ENCODE peak calls at places on chromosome 17, in eight cellular contexts. W is COR-L47; K is HL-60; F is A549; H is activated naive CD4-positive, alpha-beta T cell; P is activated T-cell treated with anti-CD3 and anti-CD28 coated beads, Interleukin-2, amount 50 U/mL, for 72 hours; A is GM04503; U is activated CD4-positive, alpha-beta T cell treated with anti-CD3 and anti-CD28 coated beads, Interleukin-2, amount 10 ng/mL, durations not matched to agents 7 days and 5 days. N is an unnamed sample.

GRCh38 chr17:42018339-42018738 is 1.1 kb upstream of the DNAJC7 start:
- DNase-seq in W (no peak), K (no peak), F (no peak), H (no peak), P (no peak), A (no peak), U (no peak), N (no peak)

GRCh38 chr17:43816336-43817320 is 16.3 kb downstream of the MPP3 start:
- DNase-seq in W (no peak), K (no peak), F (no peak), H (no peak), P (no peak), A (no peak), U (no peak), N (no peak)

GRCh38 chr17:55588446-55588845 is 77.2 kb upstream of the SMIM36 start:
- DNase-seq in W (no peak), K (no peak), F (no peak), H (no peak), P (no peak), A (no peak), U (no peak), N (no peak)

GRCh38 chr17:28969706-28970393 is 18.5 kb upstream of the PHF12 start:
- DNase-seq in W (no peak), K (no peak), F (no peak), H (no peak), P (no peak), A (no peak), U (no peak), N (no peak)

GRCh38 chr17:561118-561517 is 153.5 kb downstream of the VPS53 start:
- DNase-seq in W (no peak), K (no peak), F (no peak), H (no peak), P (peak), A (no peak), U (no peak), N (no peak)

GRCh38 chr17:70906808-70907207 is 737.5 kb downstream of the KCNJ2 start:
- DNase-seq in W (peak), K (no peak), F (no peak), H (no peak), P (no peak), A (no peak), U (no peak), N (peak)

GRCh38 chr17:7997186-7997585 is 5.2 kb upstream of the GUCY2D start:
- DNase-seq in W (no peak), K (no peak), F (peak), H (no peak), P (peak), A (no peak), U (peak), N (no peak)

GRCh38 chr17:79971651-79972050 is 64.0 kb downstream of the TBC1D16 start:
- DNase-seq in W (no peak), K (no peak), F (no peak), H (no peak), P (no peak), A (no peak), U (no peak), N (no peak)

GRCh38 chr17:13003454-13003851 is 14.4 kb downstream of the ELAC2 start:
- DNase-seq in W (no peak), K (no peak), F (no peak), H (no peak), P (no peak), A (no peak), U (no peak), N (no peak)

GRCh38 chr17:9324864-9325263 is 250.8 kb downstream of the STX8 start:
- DNase-seq in W (no peak), K (no peak), F (no peak), H (no peak), P (no peak), A (no peak), U (no peak), N (no peak)

GRCh38 chr17:66843606-66844005 is 8.7 kb downstream of the CACNG5 start:
- DNase-seq in W (no peak), K (no peak), F (no peak), H (no peak), P (no peak), A (no peak), U (no peak), N (no peak)

GRCh38 chr17:74604748-74605147 is 12.7 kb upstream of the CD300LD start:
- DNase-seq in W (no peak), K (no peak), F (no peak), H (no peak), P (no peak), A (no peak), U (no peak), N (no peak)

GRCh38 chr17:29237476-29238132 is 9.1 kb upstream of the CRYBA1 start:
- DNase-seq in W (no peak), K (peak), F (no peak), H (no peak), P (no peak), A (no peak), U (no peak), N (no peak)

GRCh38 chr17:50798424-50799344 is 31.4 kb upstream of the ANKRD40CL start:
- DNase-seq in W (no peak), K (no peak), F (no peak), H (no peak), P (no peak), A (no peak), U (no peak), N (no peak)

GRCh38 chr17:28717578-28718316 is at the start of gene RAB34:
- DNase-seq in W (no peak), K (no peak), F (peak), H (no peak), P (peak), A (no peak), U (no peak), N (no peak)

GRCh38 chr17:57455063-57455914 is 199.0 kb downstream of the MSI2 start:
- DNase-seq in W (no peak), K (peak), F (no peak), H (no peak), P (peak), A (no peak), U (peak), N (no peak)

GRCh38 chr17:50636804-50637195 is 2.1 kb downstream of the ABCC3 start:
- DNase-seq in W (no peak), K (no peak), F (no peak), H (no peak), P (no peak), A (no peak), U (no peak), N (no peak)

GRCh38 chr17:29347831-29348281 is 42.3 kb upstream of the TAOK1 start:
- DNase-seq in W (no peak), K (no peak), F (no peak), H (no peak), P (no peak), A (peak), U (no peak), N (no peak)

GRCh38 chr17:31390748-31391495 is 553 bp upstream of the RAB11FIP4 start:
- DNase-seq in W (no peak), K (no peak), F (no peak), H (no peak), P (no peak), A (no peak), U (no peak), N (no peak)

GRCh38 chr17:58039975-58040374 is 32.9 kb upstream of the SRSF1 start:
- DNase-seq in W (no peak), K (no peak), F (no peak), H (no peak), P (no peak), A (no peak), U (no peak), N (no peak)

GRCh38 chr17:83079766-83080616 is 582 bp downstream of the METRNL start:
- DNase-seq in W (no peak), K (no peak), F (peak), H (no peak), P (peak), A (no peak), U (no peak), N (no peak)

GRCh38 chr17:68061512-68062313 is 26.2 kb downstream of the KPNA2 start:
- DNase-seq in W (no peak), K (no peak), F (no peak), H (no peak), P (no peak), A (no peak), U (no peak), N (no peak)

GRCh38 chr17:77528516-77529327 is 388.0 kb downstream of the SEC14L1 start:
- DNase-seq in W (peak), K (no peak), F (no peak), H (no peak), P (peak), A (no peak), U (peak), N (no peak)

GRCh38 chr17:82399030-82399429 is 19.1 kb upstream of the HEXD start:
- DNase-seq in W (no peak), K (no peak), F (no peak), H (no peak), P (no peak), A (peak), U (no peak), N (no peak)

N was measured in non-pigmented ciliary epithelial cell.